ENCODE peak calls at places on chromosomes 16 and 17, in four cellular contexts. W is GM23248, C is OCI-LY7, Y is GM23338. O is an unnamed sample.

GRCh38 chr17:17772231-17772630 is 64.6 kb downstream of the SREBF1 start:
- DNase-seq in C (no peak), W (no peak), Y (no peak), O (no peak)

GRCh38 chr17:14299261-14300093 is 1.4 kb upstream of the HS3ST3B1 start:
- DNase-seq in W (peak), C (no peak), Y (peak), O (no peak)

GRCh38 chr16:77993111-77993571 is 29.2 kb upstream of the CLEC3A start:
- DNase-seq in W (peak), C (no peak), Y (peak), O (no peak)

GRCh38 chr17:36945160-36945559 is 3.6 kb upstream of the AATF start:
- DNase-seq in C (no peak), W (no peak), Y (no peak), O (no peak)

GRCh38 chr16:2091722-2092620 is 43.7 kb downstream of the PKD1 start:
- DNase-seq in W (no peak), Y (peak), C (no peak), O (no peak)

GRCh38 chr17:78019976-78020716 is 61.6 kb downstream of the TNRC6C start:
- DNase-seq in Y (no peak), C (no peak), W (no peak), O (no peak)

GRCh38 chr17:2814049-2814448 is 17.8 kb downstream of the RAP1GAP2 start:
- DNase-seq in W (no peak), Y (no peak), C (peak), O (no peak)

GRCh38 chr17:38898291-38898679 is 27.1 kb upstream of the LASP1NB start:
- DNase-seq in C (peak), W (no peak), Y (no peak), O (no peak)

GRCh38 chr16:27539120-27539519 is 10.6 kb downstream of the GTF3C1 start:
- DNase-seq in C (no peak), W (no peak), Y (no peak), O (no peak)

GRCh38 chr17:40355123-40355803 is 9.3 kb downstream of the GJD3 start:
- DNase-seq in Y (peak), C (peak), W (peak), O (no peak)

GRCh38 chr16:74603848-74604247 is 3.1 kb downstream of the GLG1 start:
- DNase-seq in W (peak), Y (no peak), C (no peak), O (no peak)

GRCh38 chr16:50680907-50681885 is at the start of gene SNX20:
- DNase-seq in Y (no peak), W (no peak), C (peak), O (no peak)

GRCh38 chr17:9229160-9229825 is 208.0 kb downstream of the NTN1 start:
- DNase-seq in C (no peak), W (no peak), Y (no peak), O (no peak)

GRCh38 chr17:15257316-15257925 is 7.7 kb downstream of the PMP22 start:
- DNase-seq in C (peak), Y (peak), W (peak), O (peak)

GRCh38 chr16:20510323-20510722 is 59.0 kb downstream of the ACSM2A start:
- DNase-seq in C (no peak), W (no peak), Y (no peak), O (no peak)

GRCh38 chr16:24875466-24875865 is 29.7 kb downstream of the SLC5A11 start:
- DNase-seq in W (no peak), C (no peak), Y (no peak), O (no peak)

GRCh38 chr17:27504188-27504995 is 48.1 kb downstream of the KSR1 start:
- DNase-seq in C (no peak), Y (no peak), W (no peak), O (no peak)

GRCh38 chr16:1707193-1707790 is 1.3 kb downstream of the MAPK8IP3 start:
- DNase-seq in C (peak), Y (peak), W (peak), O (no peak)

DNA sequence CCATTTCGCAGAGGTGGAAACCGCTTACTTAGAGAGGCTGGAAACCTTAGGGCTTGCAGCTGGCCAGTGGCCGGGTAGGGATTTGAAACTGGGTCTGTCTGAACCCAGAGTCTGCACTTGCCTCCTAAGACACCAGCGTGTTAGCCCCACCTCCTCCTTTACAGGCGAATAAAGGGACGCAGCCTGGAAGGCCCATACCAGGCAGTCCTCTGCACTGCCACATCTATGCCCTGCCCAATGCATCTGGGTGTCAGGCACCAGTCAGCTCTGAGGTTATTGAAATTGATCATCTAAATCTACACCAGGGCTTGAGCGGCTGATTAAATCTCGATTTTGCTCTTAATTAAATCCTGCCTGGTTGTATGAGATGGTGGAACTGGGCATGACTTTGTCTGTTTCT is 19.9 kb upstream of the NAGS start:
- DNase-seq in Y (peak), W (no peak), C (no peak), O (no peak)
- H2AFZ ChIP-seq in Y (peak), W (no peak), C (no peak), O (no peak)

GRCh38 chr17:65053354-65053881 is 3.1 kb downstream of the GNA13 start:
- DNase-seq in C (no peak), W (no peak), Y (no peak), O (no peak)
- TF ChIP-seq EZH2phosphoT487 in C (no peak), W (no peak), Y (no peak), O (no peak)

DNA sequence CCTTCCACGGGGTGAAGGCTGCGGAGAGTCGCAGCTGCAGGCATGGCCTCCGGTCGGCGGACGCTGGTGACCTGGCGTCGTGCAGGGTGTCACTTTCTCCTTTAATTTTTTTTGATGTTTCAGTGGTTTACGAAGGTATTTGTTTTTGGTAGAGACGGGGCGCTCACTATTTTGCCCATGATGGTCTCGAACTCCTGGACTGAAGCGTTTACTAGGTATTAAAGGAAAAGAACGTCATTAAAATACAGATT is 17.1 kb downstream of the ZNF213 start:
- DNase-seq in Y (no peak), W (no peak), C (no peak), O (no peak)
- H2AFZ ChIP-seq in Y (peak), W (peak), C (peak), O (peak)

GRCh38 chr17:80455328-80455710 is 21.1 kb downstream of the NPTX1 start:
- DNase-seq in W (peak), C (peak), Y (peak), O (peak)
- TF ChIP-seq EZH2phosphoT487 in W (no peak), C (no peak), Y (no peak), O (no peak)

GRCh38 chr16:89828199-89828869 is at the start of gene SPIRE2:
- DNase-seq in C (peak), W (peak), Y (peak), O (no peak)
- H2AFZ ChIP-seq in C (no peak), W (peak), Y (peak), O (no peak)

DNA sequence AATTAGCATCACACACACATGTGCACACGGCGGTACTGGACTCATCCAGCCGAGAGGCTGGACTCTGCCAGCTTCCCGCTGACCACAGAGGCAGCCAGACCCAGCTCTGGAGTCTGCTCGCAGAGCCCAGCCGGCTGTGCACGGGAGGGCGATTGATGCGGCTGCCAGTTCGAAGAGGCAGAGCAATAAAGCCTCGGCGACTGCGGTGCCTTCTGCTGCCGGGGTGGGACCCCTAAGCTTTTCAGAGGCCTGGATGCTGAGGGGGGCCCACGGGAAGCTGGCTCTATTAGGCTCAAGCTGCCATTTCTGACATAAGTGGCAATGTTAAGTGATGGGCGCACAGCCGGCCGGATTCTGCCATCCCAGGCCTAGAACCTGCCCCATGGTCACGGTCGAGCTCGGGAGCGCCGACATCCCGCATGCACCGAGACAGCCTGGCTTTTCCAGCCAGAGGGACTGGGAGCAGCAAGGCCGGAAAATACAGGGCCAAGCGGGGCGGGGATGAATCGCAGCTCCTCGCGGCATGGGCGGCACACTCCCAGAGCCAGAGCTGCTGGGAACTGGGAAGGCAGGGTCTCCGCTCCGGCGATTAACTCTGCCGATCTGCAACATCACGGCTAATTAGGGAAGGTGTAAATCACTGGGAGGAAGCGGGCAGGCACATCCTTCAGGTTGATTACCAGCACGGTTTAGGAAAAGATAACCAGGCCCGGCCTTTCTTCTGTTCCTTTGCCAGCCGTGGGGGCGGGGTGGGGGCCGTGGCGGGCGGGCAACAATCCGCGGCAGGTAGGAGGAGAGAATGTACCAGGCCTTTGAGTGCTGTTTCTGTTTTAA is 57.7 kb downstream of the TBC1D16 start:
- DNase-seq in C (no peak), W (no peak), Y (no peak), O (no peak)
- TF ChIP-seq EZH2phosphoT487 in C (no peak), W (no peak), Y (no peak), O (no peak)

GRCh38 chr16:89166696-89167424 is 4.7 kb upstream of the CDH15 start:
- DNase-seq in Y (no peak), W (peak), C (no peak), O (no peak)

GRCh38 chr16:89169778-89170177 is 1.8 kb upstream of the CDH15 start:
- DNase-seq in C (no peak), W (no peak), Y (no peak), O (no peak)

GRCh38 chr16:89164847-89165684 is 6.5 kb upstream of the CDH15 start:
- DNase-seq in C (no peak), W (no peak), Y (no peak), O (no peak)

GRCh38 chr16:89168381-89169189 is 3.0 kb upstream of the CDH15 start:
- DNase-seq in C (peak), Y (no peak), W (peak), O (no peak)

GRCh38 chr16:89167425-89167941 is 4.1 kb upstream of the CDH15 start:
- DNase-seq in W (peak), Y (peak), C (peak), O (peak)
- H2AFZ ChIP-seq in W (no peak), Y (no peak), C (no peak), O (no peak)

GRCh38 chr17:60047590-60047989 is 31.1 kb downstream of the HEATR6 start:
- DNase-seq in C (no peak), W (no peak), Y (no peak), O (no peak)
- TF ChIP-seq EZH2phosphoT487 in C (no peak), W (no peak), Y (no peak), O (no peak)

DNA sequence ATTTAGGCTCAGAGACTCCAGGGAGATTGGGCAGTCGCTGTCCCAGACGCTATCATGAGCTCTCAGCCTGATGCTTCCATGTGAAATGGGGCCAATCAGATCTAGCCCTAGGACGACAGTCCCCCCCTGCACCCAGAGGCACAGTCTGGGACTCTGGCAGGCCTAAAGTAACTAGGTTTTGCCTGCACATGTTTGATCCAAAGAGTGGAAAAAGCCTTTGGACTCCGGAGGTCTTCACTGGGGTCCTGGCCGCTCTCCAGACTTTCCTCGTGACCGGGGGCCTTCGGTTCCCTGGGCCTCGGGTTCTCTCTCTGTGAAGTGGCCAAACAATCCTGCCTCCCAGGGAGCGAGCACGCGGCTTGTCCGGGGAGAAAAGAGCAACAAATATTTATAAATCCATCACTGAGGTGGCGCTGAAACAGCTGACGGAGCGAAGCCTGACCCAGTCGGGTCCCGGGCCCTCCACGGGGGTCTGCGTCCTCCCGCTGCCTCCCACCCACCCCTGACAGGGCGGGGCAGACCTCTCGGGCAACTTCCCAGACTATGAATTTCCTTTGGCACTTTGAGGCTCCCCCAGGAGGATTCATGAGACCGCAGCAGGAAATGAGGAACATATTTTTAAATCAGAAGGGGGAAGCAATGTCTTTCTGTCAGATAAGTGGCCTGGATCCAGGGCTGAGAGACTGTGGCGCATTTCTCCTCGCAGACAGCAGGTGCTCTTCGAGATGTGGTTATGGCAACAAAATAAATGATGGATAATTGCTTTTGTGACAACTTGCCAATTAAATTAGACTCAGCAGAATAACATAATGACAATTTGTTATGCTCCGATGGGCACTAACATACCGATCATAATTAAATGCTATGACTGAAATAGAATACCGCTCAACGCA is 38.9 kb downstream of the MRPS23 start:
- DNase-seq in C (no peak), Y (no peak), W (peak), O (no peak)
- H2AFZ ChIP-seq in C (no peak), Y (peak), W (peak), O (no peak)

DNA sequence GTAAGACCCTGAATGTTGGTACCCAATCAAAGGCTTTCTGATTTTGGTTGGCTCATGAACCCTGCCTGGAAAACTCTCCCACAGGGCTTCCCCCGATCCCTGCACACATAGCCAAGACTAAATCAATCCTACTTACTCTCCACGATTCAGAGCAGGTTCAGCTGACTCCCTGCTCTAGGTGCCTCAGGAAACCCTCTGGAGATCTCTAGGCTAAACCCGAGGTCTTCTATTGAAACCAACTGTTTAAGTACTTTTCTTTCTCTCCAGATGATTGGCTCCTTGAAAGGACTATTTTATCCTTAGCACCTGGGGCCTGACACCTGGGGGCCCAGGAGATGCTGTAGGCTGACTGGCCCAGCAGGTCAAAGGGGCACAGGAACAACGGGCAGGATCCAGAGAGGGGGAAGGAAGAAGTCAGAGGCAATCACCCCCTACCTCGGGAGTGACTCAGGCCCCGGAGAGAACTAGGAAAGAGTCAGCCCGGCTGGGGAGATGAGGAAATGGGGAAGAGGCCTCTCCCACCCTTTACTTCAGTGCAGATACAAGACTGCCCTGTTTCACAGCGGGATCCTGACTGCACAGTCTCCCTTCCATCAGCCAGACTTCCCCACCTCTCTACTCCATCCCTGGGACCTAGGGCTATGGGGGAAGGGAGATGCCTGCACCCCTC is 2.0 kb downstream of the TBC1D10B start:
- DNase-seq in W (peak), Y (no peak), C (no peak), O (no peak)
- TF ChIP-seq EZH2phosphoT487 in W (no peak), Y (no peak), C (no peak), O (no peak)

O was measured in HCT116.